ENCODE peak calls at places on chromosomes 11 and 22, in ten cellular contexts. Z is HEK293T; T is substantia nigra; J is activated CD8-positive, alpha-beta T cell treated with anti-CD3 and anti-CD28 coated beads for 36 hours; A is MV-4-11; M is cardiac fibroblast; V is stimulated activated CD4-positive, alpha-beta T cell treated with anti-CD3 and anti-CD28 coated beads, Interleukin-4, amount 100 ng/mL, for 48 hours; D is psoas muscle; I is mucosa of descending colon; U is iPS-NIHi11. Q is an unnamed sample.

GRCh38 chr11:96101146-96101545 is 177.2 kb upstream of the MTMR2 start:
- DNase-seq in Z (no peak), T (no peak), J (no peak), A (no peak), M (peak), V (no peak), D (no peak), I (no peak), U (no peak), Q (no peak)

GRCh38 chr22:24088796-24089195 is 77.7 kb downstream of the CABIN1 start:
- DNase-seq in Z (no peak), T (no peak), J (no peak), A (no peak), M (peak), V (no peak), D (no peak), I (no peak), U (peak), Q (no peak)

GRCh38 chr11:117045196-117045595 is 53.0 kb downstream of the SIK3 start:
- DNase-seq in Z (peak), T (no peak), J (no peak), A (no peak), M (peak), V (no peak), D (no peak), I (no peak), U (peak), Q (no peak)

GRCh38 chr11:3170756-3171670 is 5.9 kb upstream of the OSBPL5 start:
- DNase-seq in Z (no peak), T (no peak), J (no peak), A (no peak), M (no peak), V (no peak), D (no peak), I (no peak), U (no peak), Q (no peak)

GRCh38 chr22:45225732-45226560 is 14.7 kb downstream of the KIAA0930 start:
- DNase-seq in Z (no peak), T (no peak), J (no peak), A (peak), M (peak), V (no peak), D (peak), I (no peak), U (no peak), Q (no peak)

GRCh38 chr11:120830092-120830491 is 193.8 kb upstream of the TBCEL start:
- DNase-seq in Z (no peak), T (no peak), J (no peak), A (no peak), M (no peak), V (no peak), D (no peak), I (no peak), U (no peak), Q (no peak)

GRCh38 chr22:39463931-39464390 is 7.1 kb downstream of the MGAT3 start:
- DNase-seq in Z (no peak), T (peak), J (no peak), A (no peak), M (peak), V (no peak), D (peak), I (no peak), U (no peak), Q (no peak)

GRCh38 chr11:72553748-72554147 is 119.4 kb upstream of the CLPB start:
- DNase-seq in Z (no peak), T (no peak), J (peak), A (no peak), M (no peak), V (no peak), D (no peak), I (no peak), U (peak), Q (no peak)

GRCh38 chr11:63871962-63872832 is 33.3 kb downstream of the MARK2 start:
- DNase-seq in Z (peak), T (peak), J (peak), A (peak), M (peak), V (peak), D (peak), I (peak), U (peak), Q (peak)

Q was measured in NCI-H2227 treated with DMSO at 0.1 percent for 48 hours.